ENCODE peak calls at places on chromosomes 13 and 19, in four cellular contexts. Z is endodermal cell, X is fibroblast of the aortic adventitia, G is keratinocyte. L is an unnamed sample.

GRCh38 chr19:5651361-5651760 is 28.5 kb downstream of the SAFB start:
- DNase-seq in X (no peak), G (no peak), Z (no peak), L (no peak)

GRCh38 chr19:34484328-34484727 is 2.8 kb downstream of the WTIP start:
- DNase-seq in Z (no peak), X (no peak), G (no peak), L (no peak)

GRCh38 chr13:97319088-97319487 is 97.0 kb downstream of the MBNL2 start:
- DNase-seq in G (no peak), Z (no peak), X (no peak), L (no peak)

GRCh38 chr19:44626067-44626624 is 12.8 kb downstream of the IGSF23 start:
- DNase-seq in X (peak), G (no peak), Z (no peak), L (no peak)

GRCh38 chr19:55384576-55385235 is 614 bp upstream of the TMEM238 start:
- DNase-seq in Z (peak), G (no peak), X (no peak), L (no peak)

GRCh38 chr19:43683905-43684304 is 13.9 kb upstream of the PLAUR start:
- DNase-seq in G (no peak), Z (no peak), X (no peak), L (no peak)

GRCh38 chr13:93200626-93201025 is 26.0 kb upstream of the GPC6 start:
- DNase-seq in G (no peak), Z (no peak), X (no peak), L (no peak)

GRCh38 chr13:75693227-75693626 is 57.1 kb downstream of the LMO7 start:
- DNase-seq in X (no peak), Z (no peak), G (no peak), L (no peak)

GRCh38 chr13:51912091-51912490 is 50.3 kb downstream of the CCDC70 start:
- DNase-seq in G (no peak), Z (no peak), X (no peak), L (no peak)

GRCh38 chr19:13969897-13970296 is 17.6 kb downstream of the DCAF15 start:
- DNase-seq in X (no peak), Z (peak), G (no peak), L (no peak)

GRCh38 chr19:4052114-4052992 is 14.3 kb downstream of the ZBTB7A start:
- DNase-seq in Z (no peak), X (peak), G (no peak), L (no peak)

GRCh38 chr19:35060160-35060855 is 18.8 kb downstream of the HPN start:
- DNase-seq in X (no peak), Z (no peak), G (no peak), L (no peak)

GRCh38 chr13:33123066-33123940 is 107.1 kb downstream of the KL start:
- DNase-seq in Z (no peak), G (no peak), X (peak), L (no peak)

GRCh38 chr13:51996660-51997059 is 14.6 kb downstream of the ATP7B start:
- DNase-seq in X (no peak), Z (no peak), G (no peak), L (no peak)

GRCh38 chr19:2529473-2529918 is 53.6 kb downstream of the GADD45B start:
- DNase-seq in Z (no peak), G (peak), X (peak), L (no peak)

GRCh38 chr19:33804021-33804799 is 7.5 kb downstream of the KCTD15 start:
- DNase-seq in Z (no peak), G (peak), X (peak), L (no peak)

GRCh38 chr13:26213345-26213744 is 8.8 kb downstream of the RNF6 start:
- DNase-seq in Z (no peak), G (no peak), X (no peak), L (no peak)

GRCh38 chr19:24140099-24140498 is 53.1 kb downstream of the ZNF254 start:
- DNase-seq in Z (no peak), X (peak), G (no peak), L (no peak)

GRCh38 chr19:40006273-40006691 is 9.4 kb downstream of the ZNF546 start:
- DNase-seq in X (peak), G (no peak), Z (no peak), L (no peak)

GRCh38 chr13:96730676-96731075 is 263.6 kb downstream of the OXGR1 start:
- DNase-seq in G (no peak), X (no peak), Z (no peak), L (no peak)

GRCh38 chr13:76397413-76397812 is 488.8 kb downstream of the KCTD12 start:
- DNase-seq in Z (no peak), X (no peak), G (no peak), L (no peak)

GRCh38 chr19:10815969-10816635 is 19.9 kb downstream of the TMED1 start:
- DNase-seq in Z (peak), G (no peak), X (peak), L (no peak)

GRCh38 chr19:18308051-18308947 is 14.6 kb downstream of the LSM4 start:
- DNase-seq in G (no peak), X (no peak), Z (peak), L (no peak)

GRCh38 chr19:18304496-18305312 is 18.2 kb downstream of the LSM4 start:
- DNase-seq in G (no peak), Z (peak), X (peak), L (peak)

GRCh38 chr19:18306209-18306902 is 16.5 kb downstream of the LSM4 start:
- DNase-seq in X (no peak), G (no peak), Z (peak), L (no peak)

GRCh38 chr19:18308948-18309325 is 13.9 kb downstream of the LSM4 start:
- DNase-seq in X (no peak), Z (no peak), G (no peak), L (no peak)

DNA sequence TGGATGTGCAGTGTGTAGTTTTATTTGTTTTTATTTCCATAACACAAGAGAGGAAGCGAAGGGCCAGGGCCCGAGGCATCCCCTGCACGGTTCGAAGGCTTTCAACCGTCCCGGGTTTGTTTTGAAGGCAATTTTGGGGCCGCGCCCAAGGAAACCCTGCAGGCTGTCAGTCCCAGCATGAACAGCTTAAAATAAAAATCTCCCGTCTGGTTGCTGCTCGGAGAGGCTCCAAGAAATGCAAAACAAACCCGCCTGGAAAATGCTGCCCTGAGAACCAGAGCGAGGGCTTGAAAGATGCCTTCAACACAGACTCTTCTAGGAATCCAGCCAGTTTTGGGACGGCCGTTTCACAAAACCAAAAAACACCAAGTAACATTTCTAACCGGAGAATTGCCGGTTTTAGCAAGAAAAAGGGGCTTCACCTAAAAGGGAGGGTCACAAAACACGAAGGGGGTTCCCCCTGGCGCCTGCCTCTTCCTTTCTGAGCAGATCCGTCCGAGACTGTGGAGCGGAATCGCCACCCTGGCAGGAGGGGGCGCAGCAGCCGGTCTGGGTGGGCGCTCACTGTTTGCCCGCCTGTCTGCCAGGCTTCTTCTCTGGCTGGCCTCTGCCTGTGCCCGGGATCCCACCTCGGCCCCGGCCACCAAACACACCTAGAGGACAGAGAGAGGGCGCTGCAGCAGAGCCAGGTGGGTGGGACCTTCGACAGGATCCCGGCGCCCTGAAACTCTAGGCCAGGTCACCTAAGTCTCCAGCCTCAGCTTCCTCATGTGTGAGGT is 15.8 kb downstream of the LSM4 start:
- DNase-seq in Z (peak), G (no peak), X (peak), L (no peak)
- TF ChIP-seq CTCF in Z (no peak), G (no peak), X (no peak), L (no peak)

GRCh38 chr13:23466144-23467002 is 32.9 kb upstream of the SACS start:
- DNase-seq in X (peak), Z (peak), G (no peak), L (peak)
- TF ChIP-seq CTCF in X (peak), Z (peak), G (peak), L (peak)

GRCh38 chr19:49689133-49690072 is at the start of gene ADM5:
- DNase-seq in X (no peak), G (no peak), Z (peak), L (peak)

GRCh38 chr19:49690656-49691242 is at the start of gene CPT1C:
- DNase-seq in G (no peak), X (peak), Z (peak), L (peak)

GRCh38 chr19:49691243-49692101 is 556 bp downstream of the CPT1C start:
- DNase-seq in G (no peak), X (peak), Z (peak), L (peak)

GRCh38 chr19:49688531-49689132 is 762 bp upstream of the ADM5 start:
- DNase-seq in Z (no peak), G (no peak), X (no peak), L (no peak)

GRCh38 chr19:49690073-49690655 is 752 bp upstream of the CPT1C start:
- DNase-seq in X (no peak), G (no peak), Z (no peak), L (peak)
- TF ChIP-seq CTCF in X (no peak), G (no peak), Z (peak), L (no peak)

DNA sequence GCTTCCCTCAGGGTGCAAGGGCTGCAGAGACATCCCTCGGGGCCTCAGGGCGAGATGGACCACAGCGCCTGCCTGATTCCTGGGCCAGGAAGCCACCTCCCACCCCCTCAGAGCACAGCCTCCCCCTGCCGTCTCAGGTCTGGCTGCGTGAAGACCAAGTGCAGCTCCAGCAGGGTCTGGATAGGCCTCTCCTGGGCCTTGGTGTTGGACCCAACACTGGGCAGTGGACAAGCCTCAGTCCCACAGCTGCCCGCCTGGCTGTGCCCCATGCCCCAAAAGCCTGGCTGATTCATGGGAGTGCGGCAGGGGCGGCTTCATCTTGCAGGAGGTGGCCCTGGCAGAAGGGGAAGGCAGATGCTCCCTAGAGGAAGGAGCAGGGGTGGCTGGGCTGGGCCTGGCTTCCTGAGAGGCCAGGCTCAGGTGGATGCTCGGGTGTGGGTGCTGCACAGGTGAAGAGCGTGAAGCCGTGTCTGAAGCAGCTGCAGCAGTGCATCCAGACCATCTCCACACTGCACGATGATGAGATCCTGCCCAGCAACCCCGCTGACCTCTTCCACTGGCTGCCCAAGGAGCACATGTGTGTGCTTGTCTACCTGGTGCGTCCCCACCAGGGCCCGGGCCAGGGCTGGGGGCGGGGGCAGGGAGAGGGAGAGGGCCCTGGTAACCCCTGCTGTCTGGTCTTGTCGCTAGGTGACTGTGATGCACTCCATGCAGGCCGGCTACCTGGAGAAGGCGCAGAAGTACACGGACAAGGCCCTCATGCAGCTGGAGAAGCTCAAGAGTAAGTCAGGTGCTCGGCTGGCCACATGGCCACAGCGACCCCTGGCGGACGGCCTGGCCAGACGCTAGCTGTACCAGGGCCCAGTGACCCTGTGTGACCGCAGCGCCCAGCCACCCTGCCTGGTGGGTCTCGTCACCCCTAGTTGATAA is 21.7 kb downstream of the MAU2 start:
- DNase-seq in X (peak), G (no peak), Z (peak), L (peak)
- TF ChIP-seq CTCF in X (peak), G (peak), Z (peak), L (peak)

GRCh38 chr13:109123971-109124370 is 494.6 kb downstream of the MYO16 start:
- DNase-seq in X (no peak), G (no peak), Z (peak), L (peak)
- TF ChIP-seq CTCF in X (no peak), G (no peak), Z (peak), L (peak)

DNA sequence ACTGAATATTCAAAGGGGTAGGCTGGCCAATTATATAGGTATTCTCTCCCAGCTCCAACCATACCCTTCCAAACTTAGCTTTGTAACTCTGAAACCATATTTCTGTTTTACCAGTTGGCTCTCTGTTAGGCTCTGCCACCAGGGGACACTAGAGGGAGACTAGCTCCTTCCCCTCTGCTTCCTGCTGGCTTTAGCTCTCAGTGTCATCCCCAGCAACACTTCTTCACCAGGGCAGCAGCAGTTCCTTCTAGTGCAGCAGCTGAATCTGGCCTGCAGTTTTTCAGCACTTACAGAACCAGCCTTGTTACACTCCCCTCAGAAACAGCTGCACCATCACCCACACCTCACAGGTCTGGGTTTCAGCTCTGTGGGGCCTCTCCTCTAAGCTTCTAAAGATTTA is 51.0 kb upstream of the DOCK9 start:
- DNase-seq in G (no peak), Z (peak), X (no peak), L (peak)
- TF ChIP-seq CTCF in G (peak), Z (peak), X (no peak), L (peak)

DNA sequence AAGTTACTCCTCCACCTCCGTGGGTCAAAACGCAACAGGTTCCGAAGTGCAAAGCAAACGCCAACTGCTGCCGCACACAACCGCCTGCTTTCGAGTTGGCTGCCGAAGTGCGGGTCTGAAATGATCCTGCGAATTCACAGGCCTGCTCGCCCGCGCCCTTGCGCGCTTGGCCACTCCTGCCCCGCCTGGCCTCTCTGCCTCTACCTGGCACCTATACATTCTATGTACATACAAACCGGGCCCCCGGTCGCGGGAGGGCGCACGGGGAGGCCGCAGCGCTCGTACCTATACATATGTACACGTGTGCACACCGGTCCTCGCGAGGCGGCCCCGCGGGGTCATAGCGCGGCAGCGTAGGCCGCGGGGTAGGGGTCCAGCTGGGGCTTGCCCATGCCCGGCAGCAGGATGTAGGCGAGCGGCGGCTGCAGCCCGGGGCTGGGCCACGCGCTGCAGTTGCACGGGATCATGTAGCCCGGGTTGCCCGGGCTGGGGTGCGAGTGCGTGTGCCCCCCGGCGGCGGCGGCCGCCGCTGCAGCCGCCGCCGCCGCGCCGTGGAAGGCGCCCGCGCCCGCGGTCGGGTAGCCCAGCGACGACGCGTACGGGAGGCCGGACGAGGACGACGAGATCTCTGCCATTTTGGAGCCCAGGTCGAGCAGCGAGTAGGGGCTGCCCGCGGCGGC is 1.3 kb downstream of the SOX21 start:
- DNase-seq in X (no peak), G (no peak), Z (peak), L (peak)
- TF ChIP-seq CTCF in X (no peak), G (peak), Z (peak), L (peak)

GRCh38 chr19:12788025-12788681 is 3.1 kb upstream of the JUNB start:
- DNase-seq in X (peak), Z (no peak), G (no peak), L (no peak)

GRCh38 chr19:12789098-12789903 is 2.0 kb upstream of the JUNB start:
- DNase-seq in X (peak), G (no peak), Z (no peak), L (peak)

GRCh38 chr19:12787458-12787857 is 3.8 kb upstream of the JUNB start:
- DNase-seq in X (no peak), Z (no peak), G (no peak), L (no peak)

GRCh38 chr19:12789904-12790619 is 1.2 kb upstream of the JUNB start:
- DNase-seq in Z (peak), X (peak), G (no peak), L (peak)

GRCh38 chr19:12788682-12789097 is 2.6 kb upstream of the JUNB start:
- DNase-seq in Z (peak), X (peak), G (no peak), L (peak)
- TF ChIP-seq CTCF in Z (no peak), X (no peak), G (peak), L (no peak)

GRCh38 chr13:65615506-65615905 is 1614.6 kb downstream of the PCDH9 start:
- DNase-seq in G (no peak), Z (no peak), X (no peak), L (no peak)

GRCh38 chr13:65613004-65613403 is 1617.1 kb downstream of the PCDH9 start:
- DNase-seq in Z (peak), G (no peak), X (no peak), L (peak)
- TF ChIP-seq CTCF in Z (peak), G (no peak), X (peak), L (peak)

GRCh38 chr19:31356587-31357314 is 7.5 kb upstream of the TSHZ3 start:
- DNase-seq in X (no peak), Z (peak), G (no peak), L (peak)

GRCh38 chr19:31354316-31354715 is 5.1 kb upstream of the TSHZ3 start:
- DNase-seq in G (no peak), X (no peak), Z (peak), L (no peak)

GRCh38 chr19:31355330-31356289 is 6.4 kb upstream of the TSHZ3 start:
- DNase-seq in G (no peak), X (no peak), Z (peak), L (peak)

GRCh38 chr19:31354919-31355318 is 5.7 kb upstream of the TSHZ3 start:
- DNase-seq in G (no peak), Z (peak), X (no peak), L (peak)

DNA sequence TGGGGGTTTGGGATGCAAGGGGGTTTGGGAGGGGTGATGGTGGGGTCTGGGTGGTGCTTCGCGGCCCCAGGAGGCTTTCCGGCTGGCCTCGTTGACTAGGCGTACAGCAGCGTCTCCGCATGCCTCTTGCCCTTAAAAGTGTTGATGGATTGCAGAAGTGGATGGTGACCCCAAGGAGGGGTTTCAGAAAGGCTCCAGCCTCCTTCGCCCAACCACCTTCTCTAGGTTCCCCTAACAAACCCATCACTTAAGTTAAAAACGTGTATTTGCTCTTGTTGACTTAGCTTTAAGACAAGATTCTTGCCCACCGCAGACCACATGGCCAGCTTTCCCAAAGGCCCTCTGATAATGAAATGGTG is 8.1 kb upstream of the TSHZ3 start:
- DNase-seq in X (no peak), Z (no peak), G (no peak), L (no peak)
- TF ChIP-seq CTCF in X (no peak), Z (peak), G (no peak), L (no peak)

L was measured in neural progenitor cell.